ENCODE peak calls at places on chromosomes 12 and 14, in ten cellular contexts. B is Calu3; L is WTC11; A is bronchial epithelial cell; S is NT2/D1; K is CD8-positive, alpha-beta memory T cell; I is stimulated activated CD8-positive, alpha-beta memory T cell treated with anti-CD3 and anti-CD28 coated beads, Interleukin-12 subunit alpha, Interleukin-12 subunit beta, amount 100 ng/mL, for 1 hour; Q is effector CD4-positive, alpha-beta T cell; H is activated CD4-positive, alpha-beta T cell treated with anti-CD3 and anti-CD28 coated beads for 48 hours; N is foreskin keratinocyte. G is an unnamed sample.

GRCh38 chr12:30329281-30329680 is 366.4 kb downstream of the IPO8 start:
- DNase-seq in Q (no peak), I (no peak), H (no peak), L (no peak), K (no peak), N (peak), S (no peak), B (no peak), A (peak), G (no peak)

GRCh38 chr12:3034067-3034750 is 43.0 kb upstream of the TSPAN9 start:
- DNase-seq in B (peak), K (no peak), L (peak), H (peak), Q (no peak), I (no peak), S (peak), N (peak), A (peak), G (peak)

GRCh38 chr14:21498540-21499526 is 12.3 kb downstream of the METTL3 start:
- DNase-seq in N (peak), K (no peak), S (peak), I (no peak), H (no peak), B (peak), L (no peak), A (peak), Q (peak), G (peak)

GRCh38 chr14:78335531-78335930 is 165.4 kb downstream of the NRXN3 start:
- DNase-seq in Q (no peak), A (no peak), I (no peak), B (no peak), H (no peak), K (no peak), S (no peak), N (no peak), L (no peak), G (no peak)

GRCh38 chr12:108668532-108668931 is 34.8 kb upstream of the SELPLG start:
- DNase-seq in S (no peak), Q (no peak), L (no peak), N (no peak), A (no peak), K (no peak), H (no peak), I (no peak), B (no peak), G (no peak)

GRCh38 chr12:14272954-14273910 is 92.2 kb upstream of the ATF7IP start:
- DNase-seq in B (no peak), S (no peak), I (no peak), K (no peak), H (no peak), L (no peak), A (peak), N (peak), Q (no peak), G (no peak)

GRCh38 chr14:74595006-74595735 is 16.9 kb downstream of the LTBP2 start:
- DNase-seq in B (no peak), S (no peak), K (no peak), L (no peak), N (no peak), A (no peak), H (no peak), Q (no peak), I (no peak), G (no peak)

GRCh38 chr14:95466506-95466905 is 49.9 kb downstream of the SYNE3 start:
- DNase-seq in S (no peak), H (no peak), B (no peak), Q (no peak), A (no peak), K (no peak), N (no peak), L (no peak), I (no peak), G (no peak)

GRCh38 chr12:53726946-53727309 is 324 bp downstream of the CALCOCO1 start:
- DNase-seq in L (no peak), B (no peak), A (peak), N (no peak), Q (no peak), S (no peak), K (no peak), H (peak), I (no peak), G (peak)

GRCh38 chr14:68962681-68963080 is 16.4 kb downstream of the ACTN1 start:
- DNase-seq in S (no peak), I (no peak), H (no peak), Q (no peak), L (no peak), A (no peak), N (no peak), K (no peak), B (no peak), G (no peak)

GRCh38 chr12:52907092-52907810 is 2.4 kb upstream of the KRT8 start:
- DNase-seq in S (no peak), A (peak), N (peak), H (no peak), L (peak), Q (no peak), B (peak), K (no peak), I (no peak), G (peak)

GRCh38 chr12:108989381-108989780 is 31.5 kb downstream of the SVOP start:
- DNase-seq in Q (no peak), A (no peak), K (no peak), H (no peak), S (no peak), N (no peak), L (no peak), B (no peak), I (no peak), G (peak)

GRCh38 chr14:80867798-80868197 is 73.7 kb downstream of the CEP128 start:
- DNase-seq in H (no peak), A (no peak), I (no peak), N (no peak), L (no peak), B (no peak), K (no peak), S (no peak), Q (no peak), G (no peak)

GRCh38 chr12:11822071-11822818 is 172.8 kb downstream of the ETV6 start:
- DNase-seq in S (no peak), L (no peak), N (peak), I (peak), B (peak), H (peak), K (no peak), Q (peak), A (peak), G (peak)

GRCh38 chr12:119319638-119320037 is 14.9 kb upstream of the CCDC60 start:
- DNase-seq in Q (no peak), I (no peak), B (no peak), L (no peak), S (no peak), A (no peak), H (no peak), K (no peak), N (no peak), G (no peak)

GRCh38 chr14:60647081-60647836 is 2.0 kb downstream of the SIX1 start:
- DNase-seq in B (peak), K (no peak), I (no peak), H (peak), L (peak), N (no peak), S (no peak), Q (no peak), A (peak), G (no peak)